ENCODE peak calls at places on chromosome 18, in six cellular contexts. L is ACHN; W is naive thymus-derived CD4-positive, alpha-beta T cell; H is hypothalamus; O is fibroblast of the aortic adventitia; G is HFF-Myc. V is an unnamed sample.

GRCh38 chr18:63741769-63742168 is 33.4 kb upstream of the SERPINB7 start:
- DNase-seq in L (peak; percentile 4), W (no peak), H (no peak), O (peak; percentile 52), G (no peak), V (peak; percentile 72)

GRCh38 chr18:32274307-32274706 is 84.5 kb downstream of the MEP1B start:
- DNase-seq in L (no peak), W (no peak), H (no peak), O (no peak), G (no peak), V (no peak)

GRCh38 chr18:370753-371615 is 103.1 kb upstream of the THOC1 start:
- DNase-seq in L (no peak), W (no peak), H (no peak), O (no peak), G (no peak), V (no peak)

GRCh38 chr18:74951165-74951760 is 257.7 kb downstream of the PTGR3 start:
- DNase-seq in L (no peak), W (no peak), H (no peak), O (peak; percentile 97), G (peak; percentile 55), V (peak; percentile 80)

GRCh38 chr18:46283895-46284295 is 179.7 kb downstream of the HAUS1 start:
- DNase-seq in L (no peak), W (no peak), H (no peak), O (no peak), G (no peak), V (no peak)

GRCh38 chr18:46591821-46592391 is 65.1 kb downstream of the LOXHD1 start:
- DNase-seq in L (no peak), W (no peak), H (no peak), O (no peak), G (no peak), V (no peak)

GRCh38 chr18:51151568-51152511 is 45.6 kb downstream of the MEX3C start:
- DNase-seq in L (no peak), W (peak; percentile 73), H (no peak), O (no peak), G (no peak), V (no peak)

GRCh38 chr18:57050314-57050949 is 96.5 kb upstream of the BOD1L2 start:
- DNase-seq in L (no peak), W (no peak), H (no peak), O (no peak), G (no peak), V (no peak)

GRCh38 chr18:27143580-27144287 is 41.4 kb downstream of the CHST9 start:
- DNase-seq in L (peak; percentile 63), W (no peak), H (no peak), O (no peak), G (no peak), V (no peak)

GRCh38 chr18:3914833-3915598 is 465.0 kb downstream of the TGIF1 start:
- DNase-seq in L (no peak), W (no peak), H (no peak), O (no peak), G (no peak), V (no peak)

GRCh38 chr18:79546781-79547272 is 132.8 kb upstream of the CTDP1 start:
- DNase-seq in L (no peak), W (no peak), H (no peak), O (no peak), G (no peak), V (no peak)

GRCh38 chr18:38025433-38026038 is 459.9 kb upstream of the CELF4 start:
- DNase-seq in L (peak; percentile 92), W (no peak), H (no peak), O (no peak), G (no peak), V (no peak)

GRCh38 chr18:23887035-23887434 is 127.5 kb upstream of the TTC39C start:
- DNase-seq in L (no peak), W (no peak), H (no peak), O (no peak), G (no peak), V (no peak)

GRCh38 chr18:9494778-9495302 is 19.5 kb downstream of the RALBP1 start:
- DNase-seq in L (no peak), W (no peak), H (no peak), O (no peak), G (no peak), V (no peak)

GRCh38 chr18:77000527-77000926 is 132.1 kb downstream of the MBP start:
- DNase-seq in L (peak; percentile 19), W (peak; percentile 51), H (no peak), O (peak; percentile 57), G (no peak), V (peak; percentile 72)

GRCh38 chr18:76459687-76460350 is 35.2 kb downstream of the ZNF516 start:
- DNase-seq in L (peak; percentile 99), W (no peak), H (no peak), O (peak; percentile 100), G (peak; percentile 96), V (peak; percentile 99)

GRCh38 chr18:50061876-50062517 is 132.9 kb downstream of the MYO5B start:
- DNase-seq in L (no peak), W (no peak), H (no peak), O (no peak), G (no peak), V (no peak)

GRCh38 chr18:77222464-77222863 is 27.2 kb upstream of the GALR1 start:
- DNase-seq in L (no peak), W (no peak), H (no peak), O (no peak), G (no peak), V (no peak)

GRCh38 chr18:79540914-79541301 is 138.7 kb upstream of the CTDP1 start:
- DNase-seq in L (no peak), W (no peak), H (no peak), O (no peak), G (no peak), V (no peak)

GRCh38 chr18:31070206-31070605 is 27.7 kb upstream of the DSC3 start:
- DNase-seq in L (no peak), W (no peak), H (no peak), O (no peak), G (no peak), V (no peak)

GRCh38 chr18:2338601-2339000 is 232.7 kb downstream of the METTL4 start:
- DNase-seq in L (no peak), W (no peak), H (no peak), O (no peak), G (no peak), V (no peak)

V was measured in GM23248.